ENCODE peak calls at places on chromosomes 6 and 20, in eight cellular contexts. I, M, C, E, A, W, G and V are unnamed samples.

GRCh38 chr20:25282796-25283195 is 34.9 kb downstream of the PYGB start:
- DNase-seq in I (no peak), M (no peak), C (peak), E (no peak), A (no peak), W (no peak), G (no peak), V (peak)

GRCh38 chr6:128521302-128521632 is 868 bp upstream of the PTPRK start:
- DNase-seq in I (no peak), M (no peak), C (no peak), E (no peak), A (no peak), W (no peak), G (no peak), V (no peak)

GRCh38 chr6:22322103-22322882 is 25.5 kb upstream of the PRL start:
- DNase-seq in I (no peak), M (no peak), C (no peak), E (no peak), A (no peak), W (no peak), G (no peak), V (no peak)

GRCh38 chr20:15061061-15061430 is 723.6 kb upstream of the FLRT3 start:
- DNase-seq in I (no peak), M (no peak), C (no peak), E (no peak), A (no peak), W (no peak), G (no peak), V (no peak)

GRCh38 chr6:43285415-43285814 is 12.6 kb upstream of the SLC22A7 start:
- DNase-seq in I (peak), M (no peak), C (no peak), E (no peak), A (no peak), W (no peak), G (no peak), V (no peak)

GRCh38 chr6:10837009-10837691 is 1.2 kb downstream of the MAK start:
- DNase-seq in I (peak), M (peak), C (no peak), E (peak), A (peak), W (peak), G (peak), V (no peak)

GRCh38 chr6:33161354-33162320 is 30.6 kb downstream of the COL11A2 start:
- DNase-seq in I (peak), M (peak), C (peak), E (peak), A (peak), W (peak), G (peak), V (peak)

GRCh38 chr6:53466257-53466656 is 78.6 kb downstream of the GCLC start:
- DNase-seq in I (no peak), M (no peak), C (no peak), E (no peak), A (no peak), W (no peak), G (no peak), V (no peak)

GRCh38 chr6:100343678-100344077 is 121.0 kb downstream of the SIM1 start:
- DNase-seq in I (no peak), M (no peak), C (no peak), E (no peak), A (no peak), W (no peak), G (no peak), V (no peak)

GRCh38 chr6:33885121-33886057 is 81.6 kb upstream of the MLN start:
- DNase-seq in I (no peak), M (no peak), C (no peak), E (no peak), A (no peak), W (peak), G (no peak), V (no peak)

GRCh38 chr6:16964553-16965499 is 137.0 kb upstream of the STMND1 start:
- DNase-seq in I (no peak), M (peak), C (peak), E (peak), A (peak), W (peak), G (peak), V (peak)

GRCh38 chr6:156954191-156954590 is 177.0 kb downstream of the ARID1B start:
- DNase-seq in I (no peak), M (no peak), C (no peak), E (no peak), A (no peak), W (no peak), G (no peak), V (no peak)

GRCh38 chr6:20900396-20901160 is 366.3 kb downstream of the CDKAL1 start:
- DNase-seq in I (no peak), M (no peak), C (no peak), E (no peak), A (no peak), W (no peak), G (no peak), V (no peak)

GRCh38 chr6:32622545-32623401 is 14.4 kb upstream of the HLA-DQA1 start:
- DNase-seq in I (no peak), M (peak), C (no peak), E (peak), A (peak), W (no peak), G (peak), V (peak)

GRCh38 chr6:106534564-106534982 is 94.7 kb downstream of the RTN4IP1 start:
- DNase-seq in I (no peak), M (no peak), C (no peak), E (no peak), A (no peak), W (no peak), G (no peak), V (no peak)

GRCh38 chr20:48758206-48758820 is 69.5 kb downstream of the PREX1 start:
- DNase-seq in I (no peak), M (no peak), C (no peak), E (no peak), A (peak), W (no peak), G (no peak), V (no peak)

GRCh38 chr6:75235271-75235670 is 8.3 kb downstream of the COX7A2 start:
- DNase-seq in I (no peak), M (no peak), C (no peak), E (no peak), A (no peak), W (no peak), G (no peak), V (no peak)

GRCh38 chr6:47240277-47240890 is 69.3 kb downstream of the TNFRSF21 start:
- DNase-seq in I (no peak), M (no peak), C (no peak), E (no peak), A (no peak), W (no peak), G (no peak), V (no peak)

GRCh38 chr6:159037746-159038290 is 7.0 kb downstream of the TAGAP start:
- DNase-seq in I (no peak), M (no peak), C (no peak), E (no peak), A (no peak), W (no peak), G (no peak), V (no peak)

GRCh38 chr20:59994697-59995122 is 36.5 kb downstream of the CDH26 start:
- DNase-seq in I (no peak), M (no peak), C (no peak), E (no peak), A (peak), W (no peak), G (peak), V (peak)
- TF ChIP-seq CTCF in I (no peak), M (no peak), C (no peak), E (no peak), A (no peak), W (no peak), G (no peak), V (no peak)

GRCh38 chr6:108074057-108074358 is 533 bp downstream of the OSTM1 start:
- DNase-seq in I (no peak), M (no peak), C (no peak), E (no peak), A (no peak), W (no peak), G (no peak), V (no peak)

GRCh38 chr6:108080010-108080780 is 5.7 kb upstream of the OSTM1 start:
- DNase-seq in I (no peak), M (no peak), C (no peak), E (no peak), A (no peak), W (no peak), G (no peak), V (no peak)

GRCh38 chr6:108078191-108078590 is 3.6 kb upstream of the OSTM1 start:
- DNase-seq in I (no peak), M (no peak), C (no peak), E (no peak), A (no peak), W (no peak), G (no peak), V (no peak)

GRCh38 chr6:108071736-108072276 is 2.7 kb downstream of the OSTM1 start:
- DNase-seq in I (no peak), M (no peak), C (no peak), E (no peak), A (no peak), W (no peak), G (no peak), V (no peak)

DNA sequence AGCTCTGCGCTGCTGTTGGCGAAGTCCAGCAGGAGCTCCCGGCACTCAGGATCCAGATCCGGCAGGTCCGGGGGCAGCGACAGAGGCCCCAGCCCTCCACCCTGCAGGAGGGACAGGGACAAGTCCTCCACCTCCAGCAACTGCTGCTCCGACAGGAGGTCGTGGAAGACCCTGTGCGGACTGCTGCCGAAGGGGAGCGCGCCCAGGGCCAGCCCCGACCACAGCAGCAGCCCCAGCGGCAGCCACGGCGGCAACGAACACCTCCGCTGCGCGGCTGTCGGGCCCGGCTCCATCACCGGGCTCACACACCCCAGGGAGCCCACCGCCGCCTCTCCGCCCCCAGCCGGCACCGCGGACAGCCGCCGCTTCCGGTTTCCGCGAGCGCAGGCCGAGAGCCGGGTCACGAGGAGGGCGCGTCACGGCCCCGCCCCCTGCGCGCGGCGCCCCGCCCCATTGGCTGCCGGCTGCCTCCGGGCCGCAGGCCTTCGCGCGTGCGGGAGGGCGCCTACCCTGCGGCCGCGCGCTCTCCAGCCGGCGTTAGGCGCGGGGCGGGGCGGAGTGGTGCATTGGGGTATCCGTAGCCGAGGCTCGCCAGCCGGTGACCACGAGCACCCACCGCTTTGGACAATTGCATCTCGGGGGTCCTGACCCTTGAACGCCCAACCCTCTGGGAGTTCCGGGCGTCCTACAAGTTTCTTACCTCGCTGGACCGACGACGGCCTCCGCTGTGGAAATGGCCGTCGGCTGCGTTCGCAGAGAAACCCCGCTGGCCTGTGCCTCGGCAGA is at the start of gene OSTM1:
- DNase-seq in I (peak), M (peak), C (peak), E (peak), A (peak), W (peak), G (peak), V (peak)
- TF ChIP-seq POLR2A in I (peak), M (peak), C (peak), E (peak), A (peak), W (peak), G (no peak), V (peak)

GRCh38 chr20:47319517-47320252 is 36.8 kb downstream of the ZMYND8 start:
- DNase-seq in I (no peak), M (no peak), C (no peak), E (peak), A (peak), W (no peak), G (peak), V (peak)

GRCh38 chr20:47318596-47319516 is 37.6 kb downstream of the ZMYND8 start:
- DNase-seq in I (peak), M (peak), C (peak), E (peak), A (peak), W (peak), G (peak), V (peak)

GRCh38 chr20:47318027-47318595 is 38.4 kb downstream of the ZMYND8 start:
- DNase-seq in I (no peak), M (no peak), C (no peak), E (peak), A (no peak), W (no peak), G (peak), V (peak)

GRCh38 chr20:47317127-47317895 is 39.2 kb downstream of the ZMYND8 start:
- DNase-seq in I (no peak), M (peak), C (peak), E (peak), A (peak), W (peak), G (peak), V (peak)

GRCh38 chr20:47320990-47321805 is 35.3 kb downstream of the ZMYND8 start:
- DNase-seq in I (no peak), M (no peak), C (no peak), E (no peak), A (peak), W (peak), G (no peak), V (no peak)
- H3K27ac ChIP-seq in I (peak), M (peak), C (peak), E (peak), A (peak), W (peak), G (peak), V (peak)

DNA sequence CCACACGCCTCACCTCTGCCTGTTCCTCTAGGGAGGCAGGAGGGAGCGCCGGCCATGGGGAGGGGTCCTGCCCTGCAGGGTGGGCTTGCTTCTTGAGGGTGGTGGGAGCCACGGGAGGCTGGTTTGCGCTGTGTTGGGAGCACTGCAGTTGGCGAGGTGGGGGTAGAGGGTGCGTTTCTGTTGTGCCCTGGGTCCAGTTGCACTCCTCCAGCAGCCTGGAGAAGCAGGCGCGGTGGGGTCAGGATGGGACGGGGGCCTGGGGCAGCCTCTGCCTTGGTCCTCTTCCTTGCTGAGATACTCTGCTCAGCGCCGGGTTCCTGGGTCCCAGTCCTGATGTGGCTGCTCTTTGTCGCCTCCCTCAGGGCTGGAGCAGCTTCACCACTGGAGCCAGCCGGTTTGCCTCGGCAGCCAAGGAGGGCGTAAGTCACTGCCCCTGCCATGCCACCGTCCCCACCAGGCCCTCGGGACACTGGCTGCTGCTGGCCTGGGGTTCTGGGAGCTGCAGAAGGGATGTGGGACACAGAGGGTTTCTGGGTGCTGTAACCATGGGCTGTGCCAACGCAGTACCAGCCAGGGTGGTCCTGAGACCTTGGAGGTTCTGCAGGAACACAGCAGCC is 8.4 kb downstream of the ARFGAP1 start:
- DNase-seq in I (peak), M (no peak), C (no peak), E (no peak), A (no peak), W (peak), G (no peak), V (no peak)
- TF ChIP-seq CTCF in I (no peak), M (no peak), C (no peak), E (no peak), A (no peak), W (peak), G (no peak), V (no peak)

GRCh38 chr20:41340327-41341055 is at the start of gene LPIN3:
- DNase-seq in I (peak), M (peak), C (peak), E (peak), A (peak), W (peak), G (peak), V (peak)
- TF ChIP-seq POLR2A in I (peak), M (no peak), C (peak), E (peak), A (peak), W (peak), G (no peak), V (peak)

GRCh38 chr6:127299522-127300240 is 33.0 kb downstream of the RNF146 start:
- DNase-seq in I (no peak), M (no peak), C (no peak), E (no peak), A (no peak), W (no peak), G (no peak), V (no peak)
- H3K27ac ChIP-seq in I (no peak), M (no peak), C (no peak), E (no peak), A (no peak), W (no peak), G (no peak), V (no peak)

GRCh38 chr6:26411751-26412150 is 9.7 kb downstream of the BTN3A1 start:
- DNase-seq in I (no peak), M (no peak), C (no peak), E (no peak), A (no peak), W (no peak), G (no peak), V (no peak)
- TF ChIP-seq CTCF in I (no peak), M (no peak), C (no peak), E (no peak), A (no peak), W (no peak), G (no peak), V (no peak)

DNA sequence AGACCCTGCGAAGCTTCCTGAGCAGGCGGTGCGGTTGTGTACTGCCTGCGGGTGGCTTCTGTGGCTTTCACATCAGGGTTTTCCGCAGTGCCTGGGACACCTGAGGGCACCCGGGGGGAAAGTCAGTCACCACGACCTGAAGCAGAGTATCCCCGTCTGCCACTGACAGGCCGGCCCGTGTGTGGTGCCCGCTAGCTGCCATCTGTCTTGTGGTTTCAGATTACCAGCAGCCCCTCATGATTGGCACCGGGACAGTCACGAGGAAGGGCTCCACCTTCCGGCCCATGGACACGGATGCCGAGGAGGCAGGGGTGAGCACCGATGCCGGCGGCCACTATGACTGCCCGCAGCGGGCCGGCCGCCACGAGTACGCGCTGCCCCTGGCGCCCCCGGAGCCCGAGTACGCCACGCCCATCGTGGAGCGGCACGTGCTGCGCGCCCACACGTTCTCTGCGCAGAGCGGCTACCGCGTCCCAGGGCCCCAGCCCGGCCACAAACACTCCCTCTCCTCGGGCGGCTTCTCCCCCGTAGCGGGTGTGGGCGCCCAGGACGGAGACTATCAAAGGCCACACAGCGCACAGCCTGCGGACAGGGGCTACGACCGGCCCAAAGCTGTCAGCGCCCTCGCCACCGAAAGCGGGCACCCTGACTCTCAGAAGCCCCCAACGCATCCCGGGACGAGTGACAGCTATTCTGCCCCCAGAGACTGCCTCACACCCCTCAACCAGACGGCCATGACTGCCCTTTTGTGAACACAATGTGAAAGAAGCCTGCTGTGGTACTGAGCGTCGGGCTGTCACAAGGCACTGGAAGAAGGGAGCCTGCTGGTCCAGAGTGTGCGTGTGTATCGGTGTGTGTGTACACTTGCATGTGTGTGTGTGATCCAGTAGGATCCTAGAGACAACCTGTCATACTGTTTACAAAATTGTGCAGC is 54.4 kb downstream of the GOPC start:
- DNase-seq in I (peak), M (peak), C (peak), E (peak), A (peak), W (no peak), G (peak), V (peak)
- TF ChIP-seq POLR2A in I (no peak), M (no peak), C (no peak), E (no peak), A (no peak), W (no peak), G (no peak), V (no peak)

DNA sequence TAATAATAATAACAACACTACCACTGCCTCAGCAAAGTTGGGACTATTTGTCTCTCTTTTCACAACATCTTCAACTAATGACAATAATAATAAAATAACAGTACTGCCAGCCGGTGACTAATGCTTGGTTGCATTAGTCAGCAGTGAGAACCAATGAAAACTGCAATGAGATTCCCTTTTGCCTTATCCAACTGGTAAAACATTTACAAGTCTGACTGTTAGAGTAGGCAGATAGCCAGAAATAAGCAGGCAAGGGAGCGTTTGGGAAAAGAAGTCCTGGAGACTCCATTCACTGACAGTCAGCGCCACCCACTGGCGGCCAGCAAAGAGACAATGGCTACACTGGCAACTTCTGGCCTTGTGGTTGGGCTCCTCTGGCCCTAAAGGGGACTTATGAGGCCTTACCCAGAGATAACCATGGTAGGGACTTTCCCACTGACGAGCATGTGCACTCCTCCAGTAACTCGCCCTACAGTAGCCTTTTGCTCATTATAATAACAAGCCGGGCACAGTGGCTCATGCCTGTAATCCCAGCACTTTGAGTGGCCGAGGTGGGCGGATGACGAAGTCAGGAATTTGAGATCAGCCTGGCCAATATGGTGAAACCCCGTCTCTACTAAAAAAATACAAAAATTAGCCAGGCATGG is 3.4 kb upstream of the NSFL1C start:
- DNase-seq in I (peak), M (peak), C (peak), E (peak), A (peak), W (peak), G (peak), V (peak)
- H3K27ac ChIP-seq in I (peak), M (no peak), C (peak), E (no peak), A (peak), W (peak), G (no peak), V (no peak)